ENCODE peak calls at places on chromosome 15, in five cellular contexts. N, P, H, J and G are unnamed samples.

GRCh38 chr15:77790481-77790880 is 157.8 kb upstream of the LINGO1 start:
- DNase-seq in N (no peak), P (no peak), H (no peak), J (no peak), G (peak; percentile 47)

GRCh38 chr15:71114887-71115566 is at the start of gene THSD4:
- DNase-seq in N (peak; percentile 75), P (peak; percentile 85), H (peak; percentile 83), J (peak; percentile 79), G (peak; percentile 99)

GRCh38 chr15:80976851-80977250 is 12.8 kb downstream of the MESD start:
- DNase-seq in N (no peak), P (no peak), H (no peak), J (no peak), G (no peak)

GRCh38 chr15:26972636-26973035 is 1.7 kb downstream of the GABRG3 start:
- DNase-seq in N (no peak), P (no peak), H (no peak), J (no peak), G (no peak)

GRCh38 chr15:44081223-44082013 is 113.7 kb downstream of the FRMD5 start:
- DNase-seq in N (no peak), P (no peak), H (no peak), J (peak; percentile 34), G (peak; percentile 49)

GRCh38 chr15:76998661-76999285 is 3.8 kb downstream of the PSTPIP1 start:
- DNase-seq in N (no peak), P (peak; percentile 56), H (no peak), J (no peak), G (no peak)

GRCh38 chr15:37372064-37372463 is 271.7 kb upstream of the MEIS2 start:
- DNase-seq in N (no peak), P (peak; percentile 60), H (no peak), J (no peak), G (no peak)

GRCh38 chr15:44193651-44194396 is 1.2 kb downstream of the FRMD5 start:
- DNase-seq in N (no peak), P (peak; percentile 64), H (no peak), J (peak; percentile 38), G (peak; percentile 77)

GRCh38 chr15:38084289-38084688 is 149.8 kb downstream of the TMCO5A start:
- DNase-seq in N (no peak), P (no peak), H (peak; percentile 75), J (no peak), G (no peak)

GRCh38 chr15:47985568-47985967 is 135.2 kb upstream of the SLC24A5 start:
- DNase-seq in N (no peak), P (no peak), H (no peak), J (no peak), G (no peak)

GRCh38 chr15:75067123-75067854 is 43.9 kb downstream of the PPCDC start:
- DNase-seq in N (no peak), P (no peak), H (peak; percentile 91), J (peak; percentile 52), G (no peak)

GRCh38 chr15:95196176-95196915 is 965.0 kb downstream of the MCTP2 start:
- DNase-seq in N (no peak), P (no peak), H (no peak), J (no peak), G (no peak)

GRCh38 chr15:38072507-38073277 is 138.3 kb downstream of the TMCO5A start:
- DNase-seq in N (peak; percentile 57), P (peak; percentile 77), H (peak; percentile 80), J (peak; percentile 87), G (peak; percentile 92)

GRCh38 chr15:50144342-50145120 is 25.5 kb upstream of the ATP8B4 start:
- DNase-seq in N (no peak), P (no peak), H (no peak), J (no peak), G (no peak)

GRCh38 chr15:60551147-60551780 is 72.3 kb upstream of the ICE2 start:
- DNase-seq in N (no peak), P (no peak), H (peak; percentile 91), J (no peak), G (no peak)

GRCh38 chr15:59501531-59502113 is 63.6 kb downstream of the FAM81A start:
- DNase-seq in N (peak; percentile 46), P (peak; percentile 56), H (peak; percentile 76), J (peak; percentile 58), G (peak; percentile 65)

GRCh38 chr15:98983333-98983732 is 24.3 kb downstream of the PGPEP1L start:
- DNase-seq in N (peak; percentile 32), P (no peak), H (peak; percentile 64), J (peak; percentile 70), G (peak; percentile 93)

GRCh38 chr15:80695911-80696651 is 971 bp downstream of the ABHD17C start:
- DNase-seq in N (peak; percentile 69), P (no peak), H (peak; percentile 16), J (peak; percentile 30), G (peak; percentile 79)

GRCh38 chr15:100612539-100612938 is 10.2 kb downstream of the ASB7 start:
- DNase-seq in N (no peak), P (no peak), H (no peak), J (no peak), G (no peak)

GRCh38 chr15:67175643-67176071 is 78.8 kb downstream of the AAGAB start:
- DNase-seq in N (no peak), P (no peak), H (peak; percentile 74), J (peak; percentile 80), G (no peak)

GRCh38 chr15:66071621-66072295 is 181.8 kb downstream of the MEGF11 start:
- DNase-seq in N (no peak), P (no peak), H (peak; percentile 28), J (no peak), G (no peak)

GRCh38 chr15:39599871-39600270 is 19.0 kb downstream of the THBS1 start:
- DNase-seq in N (no peak), P (no peak), H (no peak), J (peak; percentile 44), G (no peak)

GRCh38 chr15:89121414-89121813 is 33.2 kb downstream of the ABHD2 start:
- DNase-seq in N (peak; percentile 56), P (no peak), H (no peak), J (no peak), G (no peak)

GRCh38 chr15:32029409-32029861 is 880 bp upstream of the CHRNA7 start:
- DNase-seq in N (peak; percentile 35), P (peak; percentile 87), H (peak; percentile 10), J (no peak), G (peak; percentile 48)
- TF ChIP-seq CTCF in N (no peak), P (peak; percentile 78), H (peak; percentile 24), J (no peak), G (no peak)

GRCh38 chr15:82748315-82748714 is 38.6 kb upstream of the AP3B2 start:
- DNase-seq in N (no peak), P (no peak), H (no peak), J (no peak), G (no peak)

GRCh38 chr15:82749951-82750830 is 40.5 kb upstream of the AP3B2 start:
- DNase-seq in N (peak; percentile 91), P (peak; percentile 95), H (peak; percentile 92), J (peak; percentile 96), G (peak; percentile 93)

DNA sequence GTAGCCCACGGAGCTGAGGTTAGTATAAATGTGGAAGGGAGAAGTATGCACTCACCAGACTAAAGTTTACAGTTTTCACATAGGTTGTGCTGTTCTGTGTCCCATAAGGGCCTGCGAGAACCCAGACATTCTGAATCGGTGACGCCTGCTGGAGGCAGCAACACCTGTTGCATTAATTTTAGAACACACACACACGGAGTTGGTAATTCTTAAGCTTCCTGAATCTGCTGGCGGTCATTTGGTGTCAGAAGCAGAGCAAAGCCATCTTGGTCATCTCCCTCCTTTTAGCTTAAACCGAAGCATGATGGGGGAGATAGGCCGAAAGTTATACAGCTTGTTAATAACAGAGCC is 41.1 kb upstream of the AP3B2 start:
- DNase-seq in N (no peak), P (no peak), H (peak; percentile 61), J (peak; percentile 12), G (no peak)
- TF ChIP-seq CTCF in N (no peak), P (no peak), H (no peak), J (no peak), G (no peak)

DNA sequence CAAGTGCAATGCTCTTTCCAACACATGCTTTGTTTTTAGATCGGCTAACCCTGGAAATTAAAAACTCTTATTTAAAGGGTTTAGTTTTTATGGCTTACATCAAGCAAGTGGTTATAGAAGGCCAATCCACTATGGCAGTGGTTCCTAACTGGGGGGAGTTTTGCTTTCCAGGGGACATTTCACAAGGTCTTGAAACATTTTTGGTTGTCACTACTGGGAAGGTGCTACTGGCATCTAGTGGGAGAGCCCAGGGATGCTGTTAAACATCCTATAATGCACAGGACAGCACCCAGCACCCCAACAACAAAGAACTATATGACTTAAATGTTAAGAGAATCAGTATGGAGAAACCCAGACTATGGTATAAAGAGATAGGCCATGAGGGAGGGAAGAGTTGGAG is 439.0 kb downstream of the NTRK3 start:
- DNase-seq in N (no peak), P (no peak), H (no peak), J (peak; percentile 18), G (no peak)
- TF ChIP-seq CTCF in N (no peak), P (no peak), H (no peak), J (peak; percentile 6), G (peak; percentile 33)

GRCh38 chr15:70072479-70072878 is 25.2 kb downstream of the TLE3 start:
- DNase-seq in N (no peak), P (no peak), H (peak; percentile 21), J (no peak), G (peak; percentile 29)
- TF ChIP-seq CTCF in N (no peak), P (no peak), H (peak; percentile 11), J (no peak), G (no peak)

DNA sequence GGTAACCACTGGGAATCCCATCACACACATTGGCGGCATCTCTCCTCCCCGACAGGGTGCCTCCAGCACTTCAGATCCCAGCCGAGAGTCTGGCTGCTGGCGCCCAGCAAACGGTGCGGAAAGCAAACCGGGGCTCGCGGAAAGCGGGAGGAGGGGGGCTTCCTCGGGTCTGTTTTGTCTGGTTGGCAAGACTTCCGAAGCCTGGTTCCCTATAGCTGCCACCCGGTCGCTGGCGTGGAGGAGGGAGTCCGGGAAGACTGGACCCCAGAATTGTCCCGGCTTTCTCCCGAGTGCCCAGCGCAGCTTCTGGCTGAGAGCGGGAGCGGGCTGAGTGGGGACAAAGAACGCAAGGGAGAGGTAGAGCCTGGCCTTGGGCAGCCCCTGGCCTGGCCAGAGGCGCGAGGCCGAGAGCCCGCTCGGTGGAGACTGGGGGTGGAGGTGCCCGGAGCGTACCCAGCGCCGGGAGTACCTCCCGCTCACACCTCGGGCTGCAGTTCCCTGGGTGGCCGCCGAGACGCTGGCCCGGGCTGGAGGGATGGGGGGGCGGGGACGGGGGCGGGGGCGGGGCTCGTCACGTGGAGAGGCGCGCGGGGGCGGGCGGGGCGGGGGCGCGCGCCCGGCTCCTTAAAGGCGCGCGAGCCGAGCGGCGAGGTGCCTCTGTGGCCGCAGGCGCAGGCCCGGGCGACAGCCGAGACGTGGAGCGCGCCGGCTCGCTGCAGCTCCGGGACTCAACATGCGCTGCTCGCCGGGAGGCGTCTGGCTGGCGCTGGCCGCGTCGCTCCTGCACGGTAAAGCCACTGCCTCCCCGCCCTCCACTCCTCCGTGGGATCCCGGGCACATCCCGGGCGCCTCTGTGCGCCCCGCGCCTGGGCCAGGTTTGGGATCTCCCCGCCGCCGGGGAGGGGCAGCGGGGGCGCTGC is at the start of gene CHRNA7:
- DNase-seq in N (peak; percentile 76), P (peak; percentile 87), H (peak; percentile 74), J (peak; percentile 21), G (peak; percentile 83)
- TF ChIP-seq CTCF in N (peak; percentile 24), P (no peak), H (peak; percentile 39), J (no peak), G (no peak)

GRCh38 chr15:25874379-25874778 is 11.3 kb upstream of the ATP10A start:
- DNase-seq in N (no peak), P (no peak), H (no peak), J (no peak), G (no peak)
- TF ChIP-seq CTCF in N (no peak), P (no peak), H (no peak), J (no peak), G (no peak)

GRCh38 chr15:45230246-45230965 is 21.6 kb upstream of the SLC28A2 start:
- DNase-seq in N (no peak), P (no peak), H (no peak), J (no peak), G (no peak)
- TF ChIP-seq CTCF in N (no peak), P (no peak), H (no peak), J (no peak), G (no peak)

GRCh38 chr15:52112203-52112750 is 298 bp downstream of the BCL2L10 start:
- DNase-seq in N (peak; percentile 52), P (peak; percentile 44), H (peak; percentile 57), J (no peak), G (peak; percentile 77)
- TF ChIP-seq CTCF in N (no peak), P (no peak), H (no peak), J (no peak), G (no peak)